ENCODE peak calls at places on chromosomes 1 and 21, in four cellular contexts. P, L, F and G are unnamed samples.

GRCh38 chr21:29671728-29672127 is 268.1 kb downstream of the GRIK1 start:
- DNase-seq in P (no peak), L (no peak), F (no peak), G (no peak)

GRCh38 chr1:24337455-24337854 is 18.3 kb downstream of the GRHL3 start:
- DNase-seq in P (no peak), L (no peak), F (no peak), G (no peak)

GRCh38 chr1:228076796-228077430 is 5.6 kb upstream of the ARF1 start:
- DNase-seq in P (no peak), L (no peak), F (no peak), G (no peak)

GRCh38 chr21:38985423-38986378 is 180.0 kb downstream of the ETS2 start:
- DNase-seq in P (peak), L (peak), F (peak), G (peak)

GRCh38 chr1:101323530-101323929 is 86.7 kb downstream of the S1PR1 start:
- DNase-seq in P (no peak), L (no peak), F (no peak), G (no peak)

GRCh38 chr21:26849428-26850115 is 4.4 kb upstream of the ADAMTS1 start:
- DNase-seq in P (peak), L (peak), F (peak), G (peak)

GRCh38 chr1:154998818-154999650 is 3.6 kb upstream of the ZBTB7B start:
- DNase-seq in P (peak), L (peak), F (peak), G (peak)

GRCh38 chr1:5099018-5099417 is 444.6 kb downstream of the AJAP1 start:
- DNase-seq in P (no peak), L (no peak), F (no peak), G (no peak)

GRCh38 chr1:170307426-170307825 is 161.7 kb downstream of the NTMT2 start:
- DNase-seq in P (no peak), L (no peak), F (no peak), G (peak)

DNA sequence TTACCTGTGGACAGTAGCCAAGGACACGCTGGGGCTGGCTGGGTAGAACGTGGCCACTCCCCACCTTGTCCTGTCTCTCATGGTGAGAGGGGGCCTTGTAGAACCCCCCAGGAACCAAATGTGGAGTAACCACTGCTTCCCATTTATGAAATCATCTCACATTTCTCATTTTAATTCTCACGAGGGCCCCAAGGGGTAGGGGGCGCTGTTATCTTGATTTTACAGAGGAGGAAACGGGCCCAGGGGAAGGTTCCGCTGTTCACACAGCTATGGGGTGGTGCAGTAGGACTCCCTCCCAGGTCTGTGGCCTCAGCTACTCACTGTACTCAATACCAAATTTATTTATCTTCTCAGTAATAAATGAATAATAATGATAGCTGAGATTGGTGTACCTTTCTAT is 5.5 kb downstream of the SMPDL3B start:
- DNase-seq in P (peak), L (peak), F (no peak), G (no peak)
- TF ChIP-seq CTCF in P (peak), L (peak), F (peak), G (peak)

DNA sequence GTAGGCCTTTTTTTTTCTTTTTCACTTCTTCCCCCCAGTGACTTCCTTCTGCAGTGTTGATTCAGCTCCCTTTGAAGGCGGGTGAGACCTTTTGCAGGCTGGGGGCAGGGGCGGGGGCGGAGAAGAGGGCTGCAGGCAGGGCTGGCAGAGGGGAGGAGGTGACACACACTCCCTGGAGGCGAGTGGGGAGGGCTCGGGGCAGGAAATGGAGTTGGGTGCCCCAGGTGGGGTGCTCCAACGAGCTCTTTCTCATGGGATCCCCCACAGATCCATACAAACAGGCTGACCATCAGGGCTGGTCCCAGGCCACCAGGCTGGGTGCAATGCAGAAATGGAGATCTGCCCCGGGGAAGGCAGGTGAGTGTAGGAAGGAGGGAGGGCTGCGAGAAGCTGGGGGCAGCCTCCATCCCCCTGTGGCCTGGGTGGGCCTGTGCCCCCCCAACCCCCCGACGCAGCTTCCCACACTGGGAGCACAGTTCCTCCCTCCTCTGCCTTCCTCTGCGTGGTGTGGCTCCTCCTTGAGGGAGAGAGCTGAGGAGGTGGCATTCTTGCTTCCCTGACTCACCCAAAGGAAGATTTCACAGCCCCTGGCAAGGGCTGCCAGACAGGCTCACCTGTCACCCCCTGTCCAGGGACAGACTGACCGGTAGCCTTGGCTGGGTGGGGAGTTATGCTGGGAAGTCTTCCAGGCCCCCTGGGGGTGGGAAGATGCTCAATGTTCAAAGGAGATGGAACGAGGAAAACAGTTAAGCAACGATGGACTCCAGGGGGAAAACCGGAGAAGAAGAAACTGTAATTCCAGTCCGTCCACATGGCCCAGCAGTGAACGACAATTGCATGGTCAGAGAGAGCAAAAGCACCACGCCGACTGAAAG is 7.1 kb upstream of the ITGB2 start:
- DNase-seq in P (no peak), L (no peak), F (peak), G (peak)
- H3K4me3 ChIP-seq in P (no peak), L (no peak), F (no peak), G (no peak)

GRCh38 chr1:205589618-205590456 is 42.0 kb downstream of the ELK4 start:
- DNase-seq in P (no peak), L (no peak), F (no peak), G (no peak)

GRCh38 chr1:205587576-205587975 is 44.2 kb downstream of the ELK4 start:
- DNase-seq in P (no peak), L (no peak), F (no peak), G (no peak)

GRCh38 chr1:205590777-205591513 is 40.9 kb downstream of the ELK4 start:
- DNase-seq in P (no peak), L (no peak), F (no peak), G (no peak)

GRCh38 chr1:205590457-205590768 is 41.4 kb downstream of the ELK4 start:
- DNase-seq in P (no peak), L (no peak), F (no peak), G (no peak)

GRCh38 chr1:205588691-205589445 is 42.9 kb downstream of the ELK4 start:
- DNase-seq in P (peak), L (no peak), F (peak), G (peak)
- TF ChIP-seq CTCF in P (peak), L (peak), F (peak), G (peak)

GRCh38 chr1:222970711-222971110 is 155.9 kb downstream of the DISP1 start:
- DNase-seq in P (no peak), L (no peak), F (no peak), G (no peak)
- H3K4me3 ChIP-seq in P (no peak), L (no peak), F (no peak), G (no peak)

GRCh38 chr1:230124187-230125128 is 57.4 kb downstream of the GALNT2 start:
- DNase-seq in P (no peak), L (no peak), F (peak), G (no peak)
- TF ChIP-seq CTCF in P (no peak), L (no peak), F (no peak), G (no peak)